ENCODE peak calls at places on chromosomes 1 and 21, in five cellular contexts. A is heart right ventricle, Q is lung, K is left lung, J is tibial nerve. Z is an unnamed sample.

GRCh38 chr1:19254416-19254815 is 2.8 kb downstream of the MRTO4 start:
- DNase-seq in K (no peak), A (no peak), Q (no peak), J (no peak), Z (no peak)

GRCh38 chr1:150876111-150876434 is 326 bp downstream of the ARNT start:
- DNase-seq in Q (no peak), J (no peak), A (no peak), K (no peak), Z (no peak)

GRCh38 chr1:927741-928140 is 4.0 kb downstream of the SAMD11 start:
- DNase-seq in Q (no peak), J (no peak), A (no peak), K (no peak), Z (no peak)

GRCh38 chr1:2374260-2375155 is 16.8 kb downstream of the MORN1 start:
- DNase-seq in Q (no peak), J (no peak), K (peak), A (no peak), Z (no peak)

GRCh38 chr1:110087812-110088738 is 17.6 kb upstream of the ALX3 start:
- DNase-seq in Q (peak), K (no peak), J (peak), A (no peak), Z (no peak)

GRCh38 chr1:55222152-55222551 is 7.0 kb upstream of the USP24 start:
- DNase-seq in J (no peak), Q (no peak), K (no peak), A (no peak), Z (no peak)

GRCh38 chr1:25905680-25906643 is at the start of gene STMN1:
- DNase-seq in Q (peak), A (peak), K (peak), J (peak), Z (peak)

GRCh38 chr21:44437696-44438431 is 17.4 kb upstream of the LRRC3 start:
- DNase-seq in Q (no peak), A (peak), K (peak), J (no peak), Z (no peak)

GRCh38 chr1:48869116-48869893 is 92.6 kb upstream of the BEND5 start:
- DNase-seq in Q (no peak), K (no peak), A (no peak), J (no peak), Z (no peak)

GRCh38 chr1:201754353-201754752 is 74.6 kb upstream of the IPO9 start:
- DNase-seq in K (no peak), J (no peak), Q (no peak), A (no peak), Z (no peak)

GRCh38 chr21:35203093-35204021 is 154.3 kb upstream of the RUNX1 start:
- DNase-seq in K (no peak), Q (no peak), A (no peak), J (no peak), Z (peak)

GRCh38 chr1:246078888-246079252 is 428.2 kb downstream of the SMYD3 start:
- DNase-seq in Q (no peak), J (no peak), K (no peak), A (no peak), Z (no peak)

GRCh38 chr21:31908106-31909031 is 35.5 kb downstream of the HUNK start:
- DNase-seq in Q (peak), J (no peak), A (no peak), K (no peak), Z (no peak)

GRCh38 chr1:53369761-53370160 is 41.9 kb upstream of the LRP8 start:
- DNase-seq in K (no peak), J (no peak), A (no peak), Q (no peak), Z (peak)

GRCh38 chr1:192629602-192630001 is 6.3 kb upstream of the RGS13 start:
- DNase-seq in J (no peak), K (no peak), Q (no peak), A (no peak), Z (no peak)

GRCh38 chr1:226149806-226150205 is 36.7 kb downstream of the ACBD3 start:
- DNase-seq in K (no peak), A (no peak), Q (no peak), J (no peak), Z (no peak)
- TF ChIP-seq CTCF in K (no peak), A (no peak), Q (no peak), J (no peak), Z (no peak)

GRCh38 chr1:75672108-75672507 is 52.4 kb upstream of the ACADM start:
- DNase-seq in Q (no peak), J (no peak), K (no peak), A (no peak), Z (no peak)

GRCh38 chr1:75671708-75672107 is 52.8 kb upstream of the ACADM start:
- DNase-seq in J (no peak), A (no peak), K (no peak), Q (no peak), Z (no peak)

GRCh38 chr1:75672528-75673393 is 51.7 kb upstream of the ACADM start:
- DNase-seq in A (no peak), J (no peak), Q (peak), K (no peak), Z (no peak)

GRCh38 chr1:75673885-75674284 is 50.6 kb upstream of the ACADM start:
- DNase-seq in Q (no peak), A (no peak), J (no peak), K (no peak), Z (no peak)

DNA sequence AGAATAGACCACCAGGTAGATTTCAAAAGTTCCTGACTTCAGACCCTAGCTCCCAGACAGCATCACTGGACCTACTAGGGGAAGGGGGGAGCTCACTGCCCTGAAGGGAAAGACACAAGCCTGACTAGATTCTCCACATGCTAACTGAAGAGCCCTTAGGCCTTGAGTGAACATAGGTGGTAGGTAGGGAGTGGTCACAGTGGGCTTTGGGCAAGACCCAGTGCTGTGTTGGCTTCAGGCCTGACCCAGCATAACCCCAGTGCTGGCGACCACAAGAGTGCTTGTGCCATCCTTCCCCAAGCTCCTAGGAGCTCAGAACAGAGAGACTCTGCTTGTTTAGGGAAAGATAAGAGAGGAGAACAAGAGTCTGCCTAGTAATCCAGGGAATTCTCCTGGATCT is 51.1 kb upstream of the ACADM start:
- DNase-seq in J (no peak), K (no peak), A (no peak), Q (no peak), Z (no peak)
- H3K27ac ChIP-seq in J (no peak), K (no peak), A (no peak), Q (no peak), Z (no peak)

DNA sequence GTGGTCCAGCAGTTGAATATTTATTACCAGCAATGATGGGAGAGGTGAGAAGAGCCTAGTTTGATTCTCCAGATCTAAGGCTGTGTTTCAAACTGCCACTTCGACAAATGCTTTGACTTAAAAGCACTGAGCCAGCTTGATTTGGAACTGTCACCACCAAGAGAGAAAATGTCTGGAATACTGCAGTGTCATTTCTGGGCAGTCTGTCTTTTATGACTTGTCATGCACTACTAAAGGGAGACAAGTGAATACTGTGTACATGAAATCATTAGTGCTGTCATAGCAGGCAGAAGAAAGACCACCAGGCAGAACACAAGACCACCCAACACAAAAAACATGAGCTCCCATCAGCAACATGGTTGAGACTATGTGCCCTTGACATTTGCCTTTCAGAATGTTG is 125.7 kb downstream of the NTMT2 start:
- DNase-seq in K (no peak), J (no peak), A (no peak), Q (no peak), Z (no peak)
- TF ChIP-seq CTCF in K (no peak), J (no peak), A (no peak), Q (no peak), Z (no peak)

GRCh38 chr1:235942625-235942934 is 75.9 kb upstream of the LYST start:
- DNase-seq in Q (no peak), A (no peak), J (no peak), K (no peak), Z (no peak)

GRCh38 chr1:235938714-235939487 is 72.2 kb upstream of the LYST start:
- DNase-seq in K (no peak), Q (no peak), J (no peak), A (no peak), Z (no peak)

GRCh38 chr1:235941852-235942624 is 75.3 kb upstream of the LYST start:
- DNase-seq in A (no peak), J (no peak), K (no peak), Q (no peak), Z (no peak)

GRCh38 chr1:235939488-235939775 is 72.7 kb upstream of the LYST start:
- DNase-seq in A (no peak), Q (no peak), K (no peak), J (no peak), Z (no peak)

DNA sequence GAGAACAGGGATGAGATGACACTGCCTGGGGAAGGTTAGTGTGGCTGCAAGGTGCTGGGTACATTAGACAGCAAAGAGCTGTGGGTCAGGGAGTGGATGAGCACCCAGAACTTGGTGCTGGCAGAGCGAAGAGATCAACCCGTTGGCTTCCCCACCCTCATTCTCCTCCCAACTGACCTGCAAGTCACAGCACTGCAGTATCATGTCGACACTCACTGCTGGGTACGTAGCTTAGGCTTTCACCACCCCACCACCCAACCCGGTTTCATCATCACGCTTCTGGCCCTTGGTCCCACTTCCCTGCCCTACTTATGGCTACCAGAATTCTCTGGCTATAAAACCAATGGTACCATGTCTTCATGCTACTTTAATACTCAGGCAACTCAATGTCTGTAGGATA is 73.6 kb upstream of the LYST start:
- DNase-seq in Q (peak), K (peak), J (no peak), A (no peak), Z (no peak)
- H3K27ac ChIP-seq in Q (no peak), K (peak), J (no peak), A (no peak), Z (no peak)

GRCh38 chr1:77781683-77782082 is 2.2 kb downstream of the MIGA1 start:
- DNase-seq in A (no peak), K (no peak), J (no peak), Q (no peak), Z (no peak)

GRCh38 chr1:77776007-77776725 is 3.3 kb upstream of the MIGA1 start:
- DNase-seq in Q (no peak), A (no peak), J (no peak), K (no peak), Z (no peak)

GRCh38 chr1:77783141-77783540 is 3.7 kb downstream of the MIGA1 start:
- DNase-seq in A (no peak), K (no peak), Q (no peak), J (no peak), Z (no peak)

DNA sequence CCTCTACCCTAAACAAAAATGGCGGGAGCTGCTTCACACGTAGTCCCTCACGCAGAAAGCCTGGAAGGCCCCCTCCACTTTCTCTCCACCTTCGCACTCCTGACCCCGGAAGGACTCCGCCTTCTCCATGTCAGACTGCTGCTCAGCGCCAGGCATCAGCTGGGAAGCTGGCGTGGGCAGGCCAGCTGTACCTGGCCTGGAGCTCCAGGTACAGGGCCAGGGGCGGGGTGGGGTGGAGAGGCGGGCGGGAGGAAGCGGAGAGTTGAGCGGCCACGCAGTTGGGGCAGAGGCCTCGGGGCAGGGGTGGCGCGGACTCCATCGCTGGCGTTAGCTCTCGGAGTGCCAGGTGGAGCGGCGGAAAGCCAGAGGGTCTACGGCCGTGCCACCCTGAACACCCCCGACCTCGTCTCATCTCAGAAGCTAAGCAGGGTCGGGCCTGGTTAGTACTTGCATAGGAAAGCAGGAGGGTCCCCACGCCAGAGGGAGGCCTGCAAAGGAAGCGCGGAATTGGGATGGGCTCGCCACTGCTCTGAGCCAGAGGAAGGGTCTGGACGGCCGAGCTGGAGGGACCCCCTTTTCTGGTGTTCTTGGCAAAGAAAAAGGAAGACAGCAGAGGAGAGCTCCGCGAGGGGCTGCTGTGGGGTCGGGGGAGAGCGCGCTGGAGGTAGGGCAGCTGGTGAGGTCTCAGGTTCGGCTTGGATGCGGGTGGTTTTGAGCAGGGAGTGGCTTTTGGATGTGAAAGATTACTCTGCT is at the start of gene MIGA1:
- DNase-seq in J (peak), K (peak), A (peak), Q (peak), Z (peak)
- TF ChIP-seq CTCF in J (no peak), K (no peak), A (no peak), Q (no peak), Z (no peak)

GRCh38 chr1:213656482-213656881 is 331.3 kb upstream of the PROX1 start:
- DNase-seq in J (no peak), A (no peak), K (no peak), Q (no peak), Z (no peak)

GRCh38 chr1:213657879-213658278 is 329.9 kb upstream of the PROX1 start:
- DNase-seq in K (no peak), J (no peak), Q (no peak), A (no peak), Z (no peak)

GRCh38 chr1:213656039-213656438 is 331.7 kb upstream of the PROX1 start:
- DNase-seq in J (no peak), A (no peak), K (no peak), Q (no peak), Z (no peak)

GRCh38 chr1:213658508-213658907 is 329.3 kb upstream of the PROX1 start:
- DNase-seq in A (no peak), K (no peak), Q (no peak), J (no peak), Z (no peak)

GRCh38 chr1:213657040-213657439 is 330.7 kb upstream of the PROX1 start:
- DNase-seq in Q (no peak), A (no peak), K (no peak), J (no peak), Z (no peak)
- H3K27ac ChIP-seq in Q (no peak), A (no peak), K (no peak), J (no peak), Z (no peak)

GRCh38 chr1:66925558-66925910 is 744 bp downstream of the MIER1 start:
- DNase-seq in A (no peak), Q (no peak), K (no peak), J (no peak), Z (no peak)
- TF ChIP-seq CTCF in A (no peak), Q (no peak), K (no peak), J (no peak), Z (no peak)

DNA sequence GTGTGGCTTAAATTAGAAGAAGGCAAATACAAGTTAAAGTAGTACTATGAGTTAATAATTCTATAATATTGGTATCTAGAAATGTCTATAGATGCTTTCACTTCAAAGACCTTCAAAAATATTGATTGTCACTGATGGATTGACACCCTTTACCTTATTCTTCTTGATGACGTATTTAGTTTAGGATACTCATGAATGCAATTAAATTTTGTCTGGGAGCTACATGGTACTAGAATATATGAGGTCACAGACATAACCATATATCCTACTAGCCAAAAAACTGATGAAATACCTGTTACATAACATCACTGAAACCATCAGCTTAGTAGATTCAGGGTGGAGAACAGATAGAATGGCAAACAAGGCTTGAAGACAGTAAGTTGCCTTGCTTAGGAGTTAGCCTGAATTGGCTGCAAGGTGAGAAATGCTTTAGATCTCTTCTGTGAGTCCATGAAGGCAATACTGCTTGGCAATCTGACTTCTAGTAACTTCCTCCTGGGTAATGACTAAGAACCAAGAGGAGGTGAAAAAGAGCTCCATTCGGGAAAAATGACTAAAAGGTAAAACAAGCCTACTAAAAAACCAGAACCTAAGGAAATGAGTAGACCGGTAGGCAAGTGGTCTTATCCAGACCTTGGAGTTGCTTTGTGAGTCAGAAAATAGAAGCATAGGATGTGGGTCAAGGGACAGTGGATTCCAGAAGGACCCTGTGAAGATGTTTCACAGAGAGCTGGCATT is 16.9 kb upstream of the ARHGAP29 start:
- DNase-seq in J (no peak), A (no peak), Q (no peak), K (no peak), Z (no peak)
- H3K27ac ChIP-seq in J (no peak), A (peak), Q (peak), K (peak), Z (no peak)

GRCh38 chr1:43910359-43910758 is 23.2 kb upstream of the ARTN start:
- DNase-seq in J (no peak), A (no peak), K (no peak), Q (no peak), Z (no peak)
- TF ChIP-seq CTCF in J (no peak), A (no peak), K (no peak), Q (no peak), Z (no peak)

DNA sequence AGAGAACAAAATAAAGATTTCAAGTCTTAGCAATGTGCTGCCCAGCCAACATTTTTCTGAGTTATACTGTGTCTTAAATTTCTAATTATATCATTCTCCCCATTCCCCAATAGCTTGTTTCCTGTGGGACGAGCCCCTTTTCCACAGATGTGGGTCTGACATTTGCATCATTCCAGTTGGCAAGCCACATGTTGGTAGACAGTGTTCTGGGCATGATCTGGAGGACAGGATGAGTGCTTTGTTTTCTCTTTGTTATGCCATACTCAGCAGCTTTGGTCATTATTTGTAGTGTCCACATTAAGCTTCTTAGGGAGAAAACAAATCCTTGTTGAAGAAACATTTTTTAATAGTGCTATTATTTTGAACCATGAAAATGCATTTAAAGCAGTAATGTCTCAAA is 32.9 kb downstream of the MTARC1 start:
- DNase-seq in K (no peak), A (no peak), J (no peak), Q (no peak), Z (no peak)
- H3K27ac ChIP-seq in K (no peak), A (no peak), J (no peak), Q (no peak), Z (no peak)